ENCODE peak calls at places on chromosomes 5 and 9, in nine cellular contexts. One of them, this sample, is unnamed.

GRCh38 chr9:76707510-76707909 is 56.7 kb upstream of the PCA3 start:
- DNase-seq in cardiac muscle cell: no peak
- DNase-seq in left ventricle myocardium inferior: no peak
- DNase-seq in Peyer's patch: no peak
- DNase-seq in brain microvascular endothelial cell: no peak
- DNase-seq in GM20000: peak
- DNase-seq in adrenal gland: no peak
- DNase-seq in choroid plexus epithelial cell: no peak
- DNase-seq in heart left ventricle: no peak
- DNase-seq in this sample: no peak

GRCh38 chr5:131609774-131610173 is 25.3 kb downstream of the RAPGEF6 start:
- DNase-seq in left ventricle myocardium inferior: no peak
- DNase-seq in choroid plexus epithelial cell: peak
- DNase-seq in GM20000: no peak
- DNase-seq in heart left ventricle: no peak
- DNase-seq in Peyer's patch: no peak
- DNase-seq in adrenal gland: no peak
- DNase-seq in brain microvascular endothelial cell: peak
- DNase-seq in cardiac muscle cell: no peak
- DNase-seq in this sample: no peak

GRCh38 chr5:142357469-142358090 is 32.8 kb upstream of the SPRY4 start:
- DNase-seq in brain microvascular endothelial cell: peak
- DNase-seq in cardiac muscle cell: peak
- DNase-seq in adrenal gland: no peak
- DNase-seq in left ventricle myocardium inferior: no peak
- DNase-seq in GM20000: no peak
- DNase-seq in heart left ventricle: no peak
- DNase-seq in Peyer's patch: no peak
- DNase-seq in choroid plexus epithelial cell: peak
- DNase-seq in this sample: no peak

GRCh38 chr5:149445739-149446369 is 66.8 kb upstream of the IL17B start:
- DNase-seq in Peyer's patch: no peak
- DNase-seq in choroid plexus epithelial cell: peak
- DNase-seq in GM20000: no peak
- DNase-seq in brain microvascular endothelial cell: peak
- DNase-seq in cardiac muscle cell: peak
- DNase-seq in heart left ventricle: no peak
- DNase-seq in left ventricle myocardium inferior: no peak
- DNase-seq in adrenal gland: no peak
- DNase-seq in this sample: no peak

GRCh38 chr5:135243194-135244191 is 155.5 kb downstream of the MACROH2A1 start:
- DNase-seq in heart left ventricle: no peak
- DNase-seq in brain microvascular endothelial cell: no peak
- DNase-seq in GM20000: no peak
- DNase-seq in cardiac muscle cell: peak
- DNase-seq in left ventricle myocardium inferior: peak
- DNase-seq in adrenal gland: peak
- DNase-seq in Peyer's patch: no peak
- DNase-seq in choroid plexus epithelial cell: no peak
- DNase-seq in this sample: no peak

GRCh38 chr5:73451218-73452130 is 2.9 kb upstream of the FOXD1 start:
- DNase-seq in choroid plexus epithelial cell: peak
- DNase-seq in heart left ventricle: peak
- DNase-seq in brain microvascular endothelial cell: no peak
- DNase-seq in Peyer's patch: peak
- DNase-seq in cardiac muscle cell: peak
- DNase-seq in left ventricle myocardium inferior: peak
- DNase-seq in adrenal gland: peak
- DNase-seq in GM20000: peak
- DNase-seq in this sample: peak

GRCh38 chr5:84382363-84383295 is 2.1 kb downstream of the EDIL3 start:
- DNase-seq in left ventricle myocardium inferior: peak
- DNase-seq in cardiac muscle cell: peak
- DNase-seq in brain microvascular endothelial cell: peak
- DNase-seq in adrenal gland: peak
- DNase-seq in choroid plexus epithelial cell: peak
- DNase-seq in Peyer's patch: no peak
- DNase-seq in GM20000: no peak
- DNase-seq in heart left ventricle: peak
- DNase-seq in this sample: peak

GRCh38 chr5:160221082-160221481 is 8.2 kb upstream of the FABP6 start:
- DNase-seq in GM20000: no peak
- DNase-seq in brain microvascular endothelial cell: no peak
- DNase-seq in Peyer's patch: no peak
- DNase-seq in adrenal gland: no peak
- DNase-seq in choroid plexus epithelial cell: no peak
- DNase-seq in left ventricle myocardium inferior: no peak
- DNase-seq in cardiac muscle cell: no peak
- DNase-seq in heart left ventricle: no peak
- DNase-seq in this sample: no peak

GRCh38 chr9:122572456-122572855 is 10.7 kb downstream of the OR1L8 start:
- DNase-seq in GM20000: no peak
- DNase-seq in left ventricle myocardium inferior: no peak
- DNase-seq in choroid plexus epithelial cell: no peak
- DNase-seq in heart left ventricle: no peak
- DNase-seq in cardiac muscle cell: no peak
- DNase-seq in brain microvascular endothelial cell: no peak
- DNase-seq in adrenal gland: no peak
- DNase-seq in Peyer's patch: no peak
- DNase-seq in this sample: no peak

GRCh38 chr5:96297290-96297689 is 135.8 kb downstream of the PCSK1 start:
- DNase-seq in left ventricle myocardium inferior: no peak
- DNase-seq in brain microvascular endothelial cell: peak
- DNase-seq in choroid plexus epithelial cell: peak
- DNase-seq in Peyer's patch: no peak
- DNase-seq in cardiac muscle cell: peak
- DNase-seq in adrenal gland: no peak
- DNase-seq in GM20000: no peak
- DNase-seq in heart left ventricle: no peak
- DNase-seq in this sample: no peak

GRCh38 chr5:123819818-123820217 is 307.8 kb downstream of the CSNK1G3 start:
- DNase-seq in Peyer's patch: no peak
- DNase-seq in choroid plexus epithelial cell: peak
- DNase-seq in GM20000: no peak
- DNase-seq in cardiac muscle cell: peak
- DNase-seq in brain microvascular endothelial cell: peak
- DNase-seq in left ventricle myocardium inferior: no peak
- DNase-seq in adrenal gland: no peak
- DNase-seq in heart left ventricle: no peak
- DNase-seq in this sample: no peak

GRCh38 chr5:64199425-64199824 is 33.8 kb downstream of the RNF180 start:
- DNase-seq in heart left ventricle: no peak
- DNase-seq in Peyer's patch: no peak
- DNase-seq in cardiac muscle cell: no peak
- DNase-seq in left ventricle myocardium inferior: no peak
- DNase-seq in choroid plexus epithelial cell: no peak
- DNase-seq in adrenal gland: no peak
- DNase-seq in GM20000: no peak
- DNase-seq in brain microvascular endothelial cell: no peak
- DNase-seq in this sample: no peak

GRCh38 chr5:74017112-74017511 is 391.1 kb downstream of the ARHGEF28 start:
- DNase-seq in choroid plexus epithelial cell: no peak
- DNase-seq in heart left ventricle: no peak
- DNase-seq in cardiac muscle cell: peak
- DNase-seq in brain microvascular endothelial cell: peak
- DNase-seq in left ventricle myocardium inferior: no peak
- DNase-seq in adrenal gland: no peak
- DNase-seq in Peyer's patch: no peak
- DNase-seq in GM20000: no peak
- DNase-seq in this sample: peak

GRCh38 chr5:54522080-54522479 is 4.5 kb downstream of the SNX18 start:
- DNase-seq in choroid plexus epithelial cell: no peak
- DNase-seq in GM20000: no peak
- DNase-seq in left ventricle myocardium inferior: no peak
- DNase-seq in cardiac muscle cell: no peak
- DNase-seq in heart left ventricle: no peak
- DNase-seq in brain microvascular endothelial cell: no peak
- DNase-seq in Peyer's patch: no peak
- DNase-seq in adrenal gland: no peak
- DNase-seq in this sample: no peak

GRCh38 chr5:57956606-57957005 is 474.0 kb upstream of the ACTBL2 start:
- DNase-seq in left ventricle myocardium inferior: no peak
- DNase-seq in cardiac muscle cell: no peak
- DNase-seq in choroid plexus epithelial cell: no peak
- DNase-seq in brain microvascular endothelial cell: no peak
- DNase-seq in Peyer's patch: no peak
- DNase-seq in adrenal gland: no peak
- DNase-seq in heart left ventricle: no peak
- DNase-seq in GM20000: no peak
- DNase-seq in this sample: no peak

GRCh38 chr5:168076561-168076991 is 214.9 kb upstream of the WWC1 start:
- DNase-seq in heart left ventricle: no peak
- DNase-seq in GM20000: peak
- DNase-seq in Peyer's patch: no peak
- DNase-seq in brain microvascular endothelial cell: peak
- DNase-seq in choroid plexus epithelial cell: peak
- DNase-seq in cardiac muscle cell: peak
- DNase-seq in left ventricle myocardium inferior: peak
- DNase-seq in adrenal gland: peak
- DNase-seq in this sample: no peak

GRCh38 chr9:92671323-92671722 is 1.4 kb upstream of the IPPK start:
- DNase-seq in left ventricle myocardium inferior: peak
- DNase-seq in heart left ventricle: no peak
- DNase-seq in GM20000: no peak
- DNase-seq in adrenal gland: peak
- DNase-seq in Peyer's patch: no peak
- DNase-seq in cardiac muscle cell: peak
- DNase-seq in brain microvascular endothelial cell: peak
- DNase-seq in choroid plexus epithelial cell: peak
- DNase-seq in this sample: peak

GRCh38 chr9:107248714-107249113 is 34.4 kb upstream of the RAD23B start:
- DNase-seq in heart left ventricle: no peak
- DNase-seq in choroid plexus epithelial cell: no peak
- DNase-seq in brain microvascular endothelial cell: no peak
- DNase-seq in adrenal gland: no peak
- DNase-seq in GM20000: no peak
- DNase-seq in Peyer's patch: no peak
- DNase-seq in left ventricle myocardium inferior: no peak
- DNase-seq in cardiac muscle cell: no peak
- DNase-seq in this sample: no peak

GRCh38 chr9:94188246-94188645 is 70.9 kb upstream of the ZNF169 start:
- DNase-seq in adrenal gland: no peak
- DNase-seq in heart left ventricle: no peak
- DNase-seq in left ventricle myocardium inferior: no peak
- DNase-seq in brain microvascular endothelial cell: no peak
- DNase-seq in Peyer's patch: no peak
- DNase-seq in choroid plexus epithelial cell: no peak
- DNase-seq in GM20000: no peak
- DNase-seq in cardiac muscle cell: no peak
- DNase-seq in this sample: no peak

GRCh38 chr9:14913366-14913765 is 3.1 kb upstream of the FREM1 start:
- DNase-seq in Peyer's patch: no peak
- DNase-seq in left ventricle myocardium inferior: no peak
- DNase-seq in brain microvascular endothelial cell: no peak
- DNase-seq in GM20000: no peak
- DNase-seq in cardiac muscle cell: no peak
- DNase-seq in adrenal gland: no peak
- DNase-seq in choroid plexus epithelial cell: no peak
- DNase-seq in heart left ventricle: no peak
- DNase-seq in this sample: no peak

GRCh38 chr5:147939431-147940114 is 33.2 kb upstream of the C5orf46 start:
- DNase-seq in brain microvascular endothelial cell: no peak
- DNase-seq in Peyer's patch: no peak
- DNase-seq in heart left ventricle: no peak
- DNase-seq in choroid plexus epithelial cell: no peak
- DNase-seq in cardiac muscle cell: no peak
- DNase-seq in adrenal gland: no peak
- DNase-seq in left ventricle myocardium inferior: no peak
- DNase-seq in GM20000: no peak
- DNase-seq in this sample: peak

GRCh38 chr5:147930759-147931158 is 24.4 kb upstream of the C5orf46 start:
- DNase-seq in Peyer's patch: no peak
- DNase-seq in cardiac muscle cell: no peak
- DNase-seq in left ventricle myocardium inferior: no peak
- DNase-seq in choroid plexus epithelial cell: no peak
- DNase-seq in heart left ventricle: no peak
- DNase-seq in adrenal gland: no peak
- DNase-seq in GM20000: no peak
- DNase-seq in brain microvascular endothelial cell: no peak
- DNase-seq in this sample: no peak

DNA sequence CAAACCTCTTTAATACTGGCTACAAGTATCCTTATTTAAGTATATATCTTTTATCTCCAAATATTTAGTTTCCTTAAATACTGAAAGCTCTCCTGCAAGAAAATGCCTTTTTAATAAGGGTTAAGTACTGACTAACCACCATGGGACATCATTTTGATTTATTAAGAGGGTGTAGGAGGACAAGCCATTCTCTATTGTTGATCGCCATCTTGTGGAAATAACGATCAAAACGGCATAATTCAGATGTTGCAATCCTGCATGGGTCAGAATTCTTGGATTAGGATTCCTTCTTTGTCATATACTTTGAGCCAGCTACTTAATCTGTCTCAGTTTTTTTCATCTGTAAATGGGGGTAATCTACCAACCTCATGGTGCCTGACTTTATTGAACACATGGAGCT is 28.7 kb upstream of the C5orf46 start:
- DNase-seq in cardiac muscle cell: peak
- DNase-seq in choroid plexus epithelial cell: peak
- DNase-seq in brain microvascular endothelial cell: peak
- DNase-seq in left ventricle myocardium inferior: no peak
- DNase-seq in adrenal gland: no peak
- DNase-seq in GM20000: no peak
- DNase-seq in heart left ventricle: no peak
- DNase-seq in Peyer's patch: no peak
- DNase-seq in this sample: peak
- TF ChIP-seq CTCF in cardiac muscle cell: peak
- TF ChIP-seq CTCF in choroid plexus epithelial cell: peak
- TF ChIP-seq CTCF in brain microvascular endothelial cell: peak
- TF ChIP-seq CTCF in left ventricle myocardium inferior: peak
- TF ChIP-seq CTCF in adrenal gland: peak
- TF ChIP-seq CTCF in GM20000: no peak
- TF ChIP-seq CTCF in heart left ventricle: peak
- TF ChIP-seq CTCF in Peyer's patch: no peak
- TF ChIP-seq CTCF in this sample: peak

GRCh38 chr5:115169392-115170127 is at the start of gene TRIM36:
- DNase-seq in GM20000: peak
- DNase-seq in brain microvascular endothelial cell: peak
- DNase-seq in Peyer's patch: peak
- DNase-seq in heart left ventricle: peak
- DNase-seq in cardiac muscle cell: peak
- DNase-seq in adrenal gland: peak
- DNase-seq in left ventricle myocardium inferior: peak
- DNase-seq in choroid plexus epithelial cell: peak
- DNase-seq in this sample: peak
- TF ChIP-seq CTCF in GM20000: no peak
- TF ChIP-seq CTCF in brain microvascular endothelial cell: peak
- TF ChIP-seq CTCF in Peyer's patch: no peak
- TF ChIP-seq CTCF in heart left ventricle: peak
- TF ChIP-seq CTCF in cardiac muscle cell: peak
- TF ChIP-seq CTCF in adrenal gland: no peak
- TF ChIP-seq CTCF in left ventricle myocardium inferior: peak
- TF ChIP-seq CTCF in choroid plexus epithelial cell: peak
- TF ChIP-seq CTCF in this sample: peak

GRCh38 chr5:177601577-177602457 is 1.9 kb downstream of the B4GALT7 start:
- DNase-seq in GM20000: no peak
- DNase-seq in heart left ventricle: no peak
- DNase-seq in choroid plexus epithelial cell: peak
- DNase-seq in left ventricle myocardium inferior: no peak
- DNase-seq in cardiac muscle cell: no peak
- DNase-seq in brain microvascular endothelial cell: no peak
- DNase-seq in Peyer's patch: no peak
- DNase-seq in adrenal gland: peak
- DNase-seq in this sample: no peak
- TF ChIP-seq CTCF in GM20000: no peak
- TF ChIP-seq CTCF in heart left ventricle: no peak
- TF ChIP-seq CTCF in choroid plexus epithelial cell: peak
- TF ChIP-seq CTCF in left ventricle myocardium inferior: peak
- TF ChIP-seq CTCF in cardiac muscle cell: no peak
- TF ChIP-seq CTCF in brain microvascular endothelial cell: peak
- TF ChIP-seq CTCF in Peyer's patch: no peak
- TF ChIP-seq CTCF in adrenal gland: no peak
- TF ChIP-seq CTCF in this sample: no peak

GRCh38 chr5:51961154-51961562 is 577.9 kb downstream of the ISL1 start:
- DNase-seq in choroid plexus epithelial cell: no peak
- DNase-seq in adrenal gland: no peak
- DNase-seq in brain microvascular endothelial cell: no peak
- DNase-seq in GM20000: no peak
- DNase-seq in cardiac muscle cell: no peak
- DNase-seq in left ventricle myocardium inferior: no peak
- DNase-seq in heart left ventricle: no peak
- DNase-seq in Peyer's patch: no peak
- DNase-seq in this sample: no peak
- TF ChIP-seq CTCF in choroid plexus epithelial cell: no peak
- TF ChIP-seq CTCF in adrenal gland: no peak
- TF ChIP-seq CTCF in brain microvascular endothelial cell: no peak
- TF ChIP-seq CTCF in GM20000: no peak
- TF ChIP-seq CTCF in cardiac muscle cell: no peak
- TF ChIP-seq CTCF in left ventricle myocardium inferior: no peak
- TF ChIP-seq CTCF in heart left ventricle: no peak
- TF ChIP-seq CTCF in Peyer's patch: no peak
- TF ChIP-seq CTCF in this sample: peak

This sample was measured in RWPE1.